ENCODE peak calls at places on chromosomes 16 and 17, in eight cellular contexts. K, X, U, I, C, T, R and Z are unnamed samples. For H3K4me1, the result is how much of the 10 kb centered on the place peaks cover.

GRCh38 chr16:49491736-49492089 is 118.1 kb downstream of the C16orf78 start:
- DNase-seq in K (peak), X (no peak), U (peak), I (peak), C (peak), T (peak), R (peak), Z (peak)

GRCh38 chr17:55086635-55087058 is 118.1 kb downstream of the STXBP4 start:
- DNase-seq in K (no peak), X (peak), U (no peak), I (no peak), C (peak), T (no peak), R (no peak), Z (no peak)

GRCh38 chr17:61815863-61816523 is 47.3 kb downstream of the BRIP1 start:
- DNase-seq in K (peak), X (no peak), U (no peak), I (no peak), C (no peak), T (no peak), R (peak), Z (no peak)

GRCh38 chr17:1031711-1032110 is 34.8 kb downstream of the TIMM22 start:
- DNase-seq in K (peak), X (no peak), U (peak), I (no peak), C (no peak), T (peak), R (peak), Z (no peak)

GRCh38 chr16:9014389-9014788 is 50.7 kb upstream of the USP7 start:
- DNase-seq in K (no peak), X (no peak), U (no peak), I (no peak), C (no peak), T (no peak), R (no peak), Z (no peak)

GRCh38 chr17:50331085-50331791 is 14.7 kb upstream of the XYLT2 start:
- DNase-seq in K (no peak), X (peak), U (no peak), I (no peak), C (no peak), T (no peak), R (no peak), Z (no peak)

GRCh38 chr17:10126554-10127493 is 71.6 kb downstream of the GAS7 start:
- DNase-seq in K (no peak), X (peak), U (peak), I (peak), C (no peak), T (no peak), R (peak), Z (no peak)

GRCh38 chr17:42132941-42133340 is 10.3 kb downstream of the HSPB9 start:
- DNase-seq in K (no peak), X (peak), U (peak), I (peak), C (no peak), T (peak), R (no peak), Z (no peak)

GRCh38 chr16:20944861-20945390 is 44.4 kb downstream of the LYRM1 start:
- DNase-seq in K (no peak), X (peak), U (no peak), I (no peak), C (no peak), T (no peak), R (peak), Z (no peak)

GRCh38 chr16:23039118-23039517 is 110.1 kb downstream of the USP31 start:
- DNase-seq in K (no peak), X (no peak), U (no peak), I (no peak), C (no peak), T (no peak), R (no peak), Z (no peak)

GRCh38 chr17:28716740-28717577 is 709 bp downstream of the RAB34 start:
- DNase-seq in K (peak), X (peak), U (peak), I (no peak), C (no peak), T (no peak), R (peak), Z (no peak)

GRCh38 chr17:80832266-80832676 is 159.4 kb upstream of the CHMP6 start:
- DNase-seq in K (peak), X (peak), U (peak), I (no peak), C (no peak), T (peak), R (peak), Z (peak)

GRCh38 chr16:71723537-71724319 is 773 bp downstream of the PHLPP2 start:
- DNase-seq in K (peak), X (peak), U (peak), I (peak), C (peak), T (peak), R (peak), Z (peak)

GRCh38 chr17:28618464-28618863 is 4.5 kb upstream of the RSKR start:
- DNase-seq in K (no peak), X (no peak), U (no peak), I (no peak), C (no peak), T (no peak), R (no peak), Z (no peak)

GRCh38 chr16:69217433-69217832 is 30.5 kb downstream of the SNTB2 start:
- DNase-seq in K (no peak), X (peak), U (no peak), I (no peak), C (no peak), T (no peak), R (no peak), Z (peak)

GRCh38 chr17:6327007-6327406 is 107.9 kb downstream of the AIPL1 start:
- DNase-seq in K (no peak), X (no peak), U (peak), I (no peak), C (no peak), T (peak), R (peak), Z (no peak)

GRCh38 chr16:57648590-57649442 is 19.3 kb upstream of the ADGRG3 start:
- DNase-seq in K (peak), X (peak), U (peak), I (peak), C (peak), T (peak), R (peak), Z (peak)

GRCh38 chr16:11232852-11233726 is 22.9 kb downstream of the SOCS1 start:
- DNase-seq in K (no peak), X (no peak), U (peak), I (peak), C (no peak), T (peak), R (peak), Z (no peak)

GRCh38 chr16:84463221-84463620 is 41.2 kb downstream of the MEAK7 start:
- DNase-seq in K (no peak), X (no peak), U (no peak), I (peak), C (no peak), T (no peak), R (no peak), Z (no peak)

GRCh38 chr17:75565066-75565465 is 22.5 kb upstream of the MYO15B start:
- DNase-seq in K (no peak), X (peak), U (no peak), I (no peak), C (no peak), T (no peak), R (no peak), Z (peak)

GRCh38 chr16:10741844-10742243 is 1.8 kb upstream of the NUBP1 start:
- DNase-seq in K (no peak), X (peak), U (peak), I (no peak), C (no peak), T (peak), R (no peak), Z (no peak)

GRCh38 chr17:39750131-39751015 is 12.6 kb downstream of the GRB7 start:
- DNase-seq in K (peak), X (no peak), U (peak), I (no peak), C (no peak), T (peak), R (no peak), Z (no peak)

GRCh38 chr16:12511708-12512107 is 292.0 kb downstream of the CPPED1 start:
- DNase-seq in K (no peak), X (no peak), U (no peak), I (no peak), C (no peak), T (no peak), R (no peak), Z (no peak)

GRCh38 chr17:59108400-59109102 is 1.9 kb upstream of the TRIM37 start:
- DNase-seq in K (no peak), X (no peak), U (no peak), I (no peak), C (no peak), T (no peak), R (no peak), Z (no peak)

GRCh38 chr17:59105852-59106462 is 723 bp downstream of the TRIM37 start:
- DNase-seq in K (no peak), X (peak), U (peak), I (peak), C (no peak), T (peak), R (peak), Z (peak)

GRCh38 chr17:59110973-59111372 is 4.3 kb upstream of the TRIM37 start:
- DNase-seq in K (no peak), X (no peak), U (no peak), I (no peak), C (no peak), T (no peak), R (no peak), Z (no peak)

GRCh38 chr17:59107306-59107670 is 608 bp upstream of the TRIM37 start:
- DNase-seq in K (no peak), X (no peak), U (no peak), I (no peak), C (no peak), T (no peak), R (no peak), Z (no peak)

GRCh38 chr17:59106463-59107305 is at the start of gene TRIM37:
- DNase-seq in K (peak), X (peak), U (peak), I (peak), C (peak), T (peak), R (peak), Z (peak)
- TF ChIP-seq CTCF in K (no peak), X (no peak), U (no peak), I (no peak), C (no peak), T (no peak), R (no peak), Z (peak)

DNA sequence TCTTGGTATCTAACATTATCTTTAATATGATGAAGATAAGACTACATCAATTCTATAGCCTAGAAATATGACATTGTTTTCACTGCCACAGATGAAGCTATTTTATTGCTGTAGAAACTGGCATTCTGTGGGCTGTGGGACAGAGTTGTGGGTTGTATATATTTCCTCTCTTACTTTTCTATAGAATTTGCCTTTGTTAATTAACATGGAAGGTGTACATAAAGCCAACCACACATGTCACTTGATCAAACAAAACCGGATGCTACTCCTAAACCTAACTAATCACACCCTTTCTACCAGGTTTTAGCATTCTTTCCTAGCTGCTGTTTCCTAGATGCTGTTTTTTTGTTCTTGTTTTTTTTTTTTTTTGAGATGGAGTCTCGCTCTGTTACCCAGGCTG is 81.2 kb upstream of the ATP2A3 start:
- DNase-seq in K (no peak), X (no peak), U (no peak), I (no peak), C (no peak), T (no peak), R (no peak), Z (no peak)
- H3K4me3 ChIP-seq in K (no peak), X (no peak), U (no peak), I (no peak), C (no peak), T (no peak), R (no peak), Z (no peak)

DNA sequence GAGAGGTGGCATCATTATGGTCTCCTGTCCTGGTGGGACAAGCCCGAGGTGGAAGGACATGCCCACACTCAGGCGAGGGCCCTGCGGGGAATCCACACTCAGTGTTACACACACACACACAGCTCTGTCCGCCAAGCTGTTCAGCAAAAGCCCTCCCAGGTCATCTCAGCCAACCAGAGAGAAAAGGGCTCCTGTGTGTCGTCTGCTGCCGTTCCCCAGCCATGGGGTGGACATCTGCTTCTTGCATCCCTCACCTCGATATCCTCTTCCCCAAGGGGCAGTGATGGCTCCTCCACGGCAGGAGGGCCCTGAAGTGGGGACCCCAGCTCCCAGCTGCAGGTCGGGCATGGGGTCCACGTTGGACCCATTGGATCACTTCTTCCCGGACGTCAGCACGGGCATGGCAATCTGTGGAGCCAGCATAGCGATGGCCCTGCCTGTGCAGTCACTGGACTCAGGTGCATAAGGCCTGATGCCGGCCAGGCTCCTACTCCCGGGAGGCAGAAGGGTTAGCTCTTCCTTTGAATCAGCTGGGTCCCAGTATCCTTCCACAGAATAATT is 290.1 kb downstream of the C16orf95 start:
- DNase-seq in K (no peak), X (no peak), U (no peak), I (no peak), C (no peak), T (no peak), R (no peak), Z (no peak)
- H3K4me1 ChIP-seq in K (under half), X (under half), U (under half), I (under half), C (under half), T (under half), R (under half), Z (under half)

GRCh38 chr16:31893824-31894223 is 20.2 kb downstream of the ZNF267 start:
- DNase-seq in K (no peak), X (no peak), U (no peak), I (no peak), C (no peak), T (no peak), R (no peak), Z (no peak)
- TF ChIP-seq CTCF in K (no peak), X (no peak), U (no peak), I (no peak), C (no peak), T (no peak), R (no peak), Z (no peak)

DNA sequence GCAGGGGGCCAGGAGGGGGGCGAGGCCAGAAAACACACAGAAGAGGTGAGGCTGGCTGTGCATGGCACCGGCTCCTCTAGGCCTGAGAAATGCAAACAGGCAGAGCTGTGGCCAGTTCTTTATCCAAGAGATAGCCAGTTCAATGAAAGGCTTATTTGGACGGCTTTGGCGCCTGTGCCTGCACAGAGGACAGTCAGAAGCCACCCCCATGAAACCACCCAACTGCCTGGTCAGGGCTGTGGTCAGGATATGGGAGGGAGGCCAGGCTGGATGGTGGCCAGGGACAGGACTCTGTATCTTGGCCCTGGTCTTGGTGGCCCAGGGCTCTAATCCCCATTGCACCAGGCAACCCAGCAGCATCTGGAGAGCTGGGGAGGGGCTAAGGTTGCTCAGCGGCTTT is 24.5 kb upstream of the GPRC5C start:
- DNase-seq in K (no peak), X (no peak), U (no peak), I (no peak), C (no peak), T (no peak), R (no peak), Z (no peak)
- H3K4me3 ChIP-seq in K (no peak), X (no peak), U (no peak), I (no peak), C (no peak), T (no peak), R (no peak), Z (no peak)

GRCh38 chr17:34616148-34616547 is 36.8 kb downstream of the TMEM132E start:
- DNase-seq in K (peak), X (no peak), U (no peak), I (no peak), C (no peak), T (no peak), R (peak), Z (no peak)

GRCh38 chr17:34613064-34614019 is 34.0 kb downstream of the TMEM132E start:
- DNase-seq in K (peak), X (no peak), U (no peak), I (no peak), C (no peak), T (no peak), R (peak), Z (no peak)

GRCh38 chr17:34617398-34617797 is 38.0 kb downstream of the TMEM132E start:
- DNase-seq in K (no peak), X (no peak), U (no peak), I (no peak), C (no peak), T (no peak), R (no peak), Z (no peak)

GRCh38 chr17:34615326-34615725 is 35.9 kb downstream of the TMEM132E start:
- DNase-seq in K (no peak), X (no peak), U (no peak), I (no peak), C (no peak), T (no peak), R (no peak), Z (no peak)

GRCh38 chr17:34614698-34615097 is 35.3 kb downstream of the TMEM132E start:
- DNase-seq in K (no peak), X (no peak), U (no peak), I (no peak), C (no peak), T (no peak), R (no peak), Z (no peak)
- H3K4me1 ChIP-seq in K (under half), X (under half), U (under half), I (under half), C (under half), T (under half), R (under half), Z (under half)

DNA sequence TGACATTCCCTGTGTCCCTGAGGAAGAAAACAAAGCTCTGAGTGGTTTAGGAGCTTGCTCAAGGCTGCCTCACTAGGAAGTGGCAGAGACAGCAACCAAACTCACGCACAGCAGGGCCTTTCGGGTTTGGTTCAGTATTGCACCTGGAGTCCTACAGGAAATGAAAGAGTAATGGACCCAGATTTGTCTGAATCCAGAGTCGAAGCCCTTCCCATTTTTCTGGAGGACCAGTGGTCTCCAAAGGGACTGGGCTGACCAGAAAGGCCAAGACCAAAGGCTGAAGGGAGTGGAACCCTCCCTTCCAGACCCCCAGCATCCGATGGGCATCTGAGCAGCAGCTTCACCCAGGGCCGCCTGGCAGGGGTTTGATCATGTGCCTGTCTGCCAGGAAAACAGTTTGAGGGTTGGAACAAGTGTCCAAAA is 85.5 kb upstream of the RPL38 start:
- DNase-seq in K (peak), X (no peak), U (no peak), I (no peak), C (no peak), T (no peak), R (peak), Z (no peak)
- TF ChIP-seq CTCF in K (no peak), X (no peak), U (no peak), I (no peak), C (no peak), T (no peak), R (peak), Z (no peak)

GRCh38 chr17:44914148-44914547 is 1.2 kb downstream of the GFAP start:
- DNase-seq in K (no peak), X (no peak), U (no peak), I (no peak), C (no peak), T (no peak), R (no peak), Z (no peak)
- H3K4me3 ChIP-seq in K (no peak), X (no peak), U (no peak), I (no peak), C (no peak), T (no peak), R (no peak), Z (no peak)

GRCh38 chr16:89411335-89411850 is 79.0 kb downstream of the ANKRD11 start:
- DNase-seq in K (no peak), X (no peak), U (no peak), I (no peak), C (no peak), T (no peak), R (no peak), Z (no peak)

GRCh38 chr16:89410322-89410721 is 80.0 kb downstream of the ANKRD11 start:
- DNase-seq in K (no peak), X (no peak), U (no peak), I (no peak), C (no peak), T (no peak), R (no peak), Z (no peak)

GRCh38 chr16:89412811-89413210 is 77.5 kb downstream of the ANKRD11 start:
- DNase-seq in K (peak), X (no peak), U (peak), I (no peak), C (no peak), T (peak), R (peak), Z (no peak)

GRCh38 chr16:89409161-89409711 is 81.1 kb downstream of the ANKRD11 start:
- DNase-seq in K (no peak), X (peak), U (no peak), I (no peak), C (no peak), T (no peak), R (no peak), Z (no peak)

DNA sequence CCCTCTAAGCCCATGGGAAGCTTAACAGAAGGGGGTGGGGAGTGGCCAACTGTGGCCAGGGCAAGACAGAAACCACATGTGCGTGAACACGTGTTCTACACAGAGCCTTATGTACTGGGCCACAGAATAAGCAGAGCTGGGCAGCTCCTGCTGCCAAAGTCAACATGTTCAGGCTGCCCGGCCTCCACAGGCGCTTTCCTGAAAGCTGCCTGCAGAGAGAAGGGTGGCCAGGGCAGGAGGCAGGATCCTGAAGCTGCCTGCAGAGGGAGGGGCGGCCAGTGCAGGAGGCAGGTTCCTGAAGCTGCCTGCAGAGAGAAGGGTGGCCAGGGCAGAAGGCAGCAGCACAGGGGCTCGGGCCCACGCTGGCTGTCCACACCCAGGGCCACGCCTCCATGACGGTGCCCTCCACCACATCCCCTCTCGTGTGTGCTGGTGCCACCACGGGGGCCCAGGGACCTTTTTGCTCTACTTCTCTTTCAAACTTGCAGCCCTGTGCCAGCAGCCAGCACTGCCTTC is 79.5 kb downstream of the ANKRD11 start:
- DNase-seq in K (no peak), X (peak), U (peak), I (peak), C (no peak), T (peak), R (no peak), Z (no peak)
- H3K4me1 ChIP-seq in K (under half), X (under half), U (half or more), I (under half), C (under half), T (half or more), R (half or more), Z (half or more)